ENCODE peak calls at places on chromosomes 4 and X, in six cellular contexts. V is cardiac muscle cell, U is tibial artery, J is ovary, K is PC-3, P is fibroblast of pulmonary artery. B is an unnamed sample.

GRCh38 chrX:38312436-38312835 is 14.9 kb downstream of the RPGR start:
- DNase-seq in P (peak), J (no peak), K (peak), U (no peak), V (peak), B (no peak)

GRCh38 chrX:23394421-23394820 is 59.8 kb downstream of the PTCHD1 start:
- DNase-seq in K (peak), J (no peak), U (no peak), V (no peak), P (no peak), B (no peak)

GRCh38 chr4:48331577-48332340 is 9.6 kb upstream of the SLAIN2 start:
- DNase-seq in J (no peak), V (peak), U (no peak), P (peak), K (peak), B (no peak)

GRCh38 chr4:16293205-16293860 is 67.1 kb upstream of the TAPT1 start:
- DNase-seq in V (no peak), U (no peak), P (no peak), K (no peak), J (no peak), B (no peak)

GRCh38 chr4:32748498-32748897 is 2028.3 kb downstream of the PCDH7 start:
- DNase-seq in J (no peak), V (no peak), P (no peak), K (no peak), U (no peak), B (no peak)

GRCh38 chr4:10622728-10623127 is 61.8 kb downstream of the CLNK start:
- DNase-seq in J (no peak), V (peak), K (no peak), P (peak), U (no peak), B (no peak)

GRCh38 chr4:162498168-162498567 is 334.4 kb upstream of the FSTL5 start:
- DNase-seq in J (no peak), U (no peak), V (peak), K (no peak), P (no peak), B (no peak)

GRCh38 chrX:140664939-140665338 is 44.6 kb upstream of the LINC00632 start:
- DNase-seq in J (no peak), K (peak), U (no peak), P (peak), V (peak), B (no peak)

GRCh38 chr4:86106475-86106874 is 253.4 kb downstream of the MAPK10 start:
- DNase-seq in V (no peak), P (no peak), K (no peak), J (no peak), U (no peak), B (no peak)

GRCh38 chr4:105859233-105859632 is 36.0 kb upstream of the NPNT start:
- DNase-seq in J (no peak), P (peak), V (peak), U (no peak), K (peak), B (peak)

GRCh38 chr4:99715286-99715685 is 57.7 kb upstream of the C4orf54 start:
- DNase-seq in K (peak), P (no peak), J (no peak), V (no peak), U (no peak), B (no peak)

GRCh38 chr4:176492648-176493302 is 173.0 kb downstream of the SPCS3 start:
- DNase-seq in P (peak), V (peak), U (no peak), J (no peak), K (peak), B (peak)

GRCh38 chr4:92121099-92121498 is 182.7 kb upstream of the GRID2 start:
- DNase-seq in K (peak), P (no peak), V (peak), U (no peak), J (no peak), B (no peak)

GRCh38 chrX:36908801-36909403 is 99.3 kb upstream of the FAM47C start:
- DNase-seq in U (no peak), P (peak), K (peak), J (no peak), V (peak), B (no peak)

GRCh38 chrX:12972239-12972638 is 2.7 kb upstream of the TMSB4X start:
- DNase-seq in U (no peak), V (no peak), P (no peak), K (no peak), J (no peak), B (no peak)

GRCh38 chrX:70386240-70386639 is 36.9 kb upstream of the GDPD2 start:
- DNase-seq in U (no peak), P (no peak), J (no peak), V (no peak), K (no peak), B (no peak)

GRCh38 chr4:726235-726787 is 20.7 kb downstream of the PCGF3 start:
- DNase-seq in V (peak), K (no peak), P (peak), U (no peak), J (peak), B (no peak)
- H3K4me3 ChIP-seq in V (no peak), K (no peak), P (no peak), U (no peak), J (no peak), B (no peak)

GRCh38 chr4:2043396-2044118 is 15.6 kb upstream of the NAT8L start:
- DNase-seq in V (no peak), J (no peak), P (no peak), K (no peak), U (no peak), B (no peak)
- H3K4me3 ChIP-seq in V (no peak), J (no peak), P (no peak), K (no peak), U (no peak), B (no peak)

GRCh38 chr4:153643406-153644016 is 40.6 kb upstream of the TLR2 start:
- DNase-seq in K (peak), V (peak), J (no peak), P (peak), U (no peak), B (peak)
- H3K4me3 ChIP-seq in K (no peak), V (no peak), J (no peak), P (no peak), U (no peak), B (no peak)

GRCh38 chr4:153683763-153684181 is 308 bp upstream of the TLR2 start:
- DNase-seq in V (no peak), J (no peak), U (no peak), P (no peak), K (no peak), B (no peak)
- H3K4me3 ChIP-seq in V (peak), J (peak), U (peak), P (peak), K (peak), B (peak)

DNA sequence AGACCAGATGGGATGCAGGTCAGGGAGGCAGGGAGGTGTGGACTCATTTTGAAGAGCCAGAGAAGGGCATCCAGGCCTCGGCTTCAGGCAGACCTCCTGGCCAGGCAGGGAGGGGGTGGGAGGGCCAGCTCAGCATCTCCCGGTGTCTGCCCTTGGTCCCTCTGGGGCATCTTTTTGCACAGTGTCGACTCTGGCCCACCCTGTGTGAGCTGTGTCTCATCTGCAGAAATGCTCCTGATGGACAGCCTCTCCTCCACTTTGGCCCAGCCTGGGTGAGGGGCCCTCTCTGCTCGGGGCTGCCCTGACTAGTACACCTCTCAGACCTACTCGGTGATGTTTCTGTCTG is 196.5 kb upstream of the PSAPL1 start:
- DNase-seq in K (no peak), U (no peak), P (no peak), V (no peak), J (no peak), B (no peak)
- H3K4me3 ChIP-seq in K (no peak), U (peak), P (no peak), V (no peak), J (no peak), B (no peak)